ENCODE peak calls at places on chromosomes 3 and 15, in six cellular contexts. One of them, this sample, is unnamed.

GRCh38 chr3:34212671-34213070 is 414.2 kb downstream of the PDCD6IP start:
- DNase-seq in GM12891: no peak
- DNase-seq in A172: no peak
- DNase-seq in heart left ventricle: peak; percentile 17
- DNase-seq in activated CD4-positive, alpha-beta T cell treated with anti-CD3 and anti-CD28 coated beads, Interleukin-2, amount 50 U/mL, for 48 hours: no peak
- DNase-seq in EL: no peak
- DNase-seq in this sample: no peak

GRCh38 chr15:63401078-63401477 is 19.4 kb upstream of the CA12 start:
- DNase-seq in GM12891: no peak
- DNase-seq in A172: no peak
- DNase-seq in heart left ventricle: no peak
- DNase-seq in activated CD4-positive, alpha-beta T cell treated with anti-CD3 and anti-CD28 coated beads, Interleukin-2, amount 50 U/mL, for 48 hours: peak; percentile 27
- DNase-seq in EL: no peak
- DNase-seq in this sample: no peak

GRCh38 chr3:196336319-196337145 is 1.7 kb downstream of the TM4SF19 start:
- DNase-seq in GM12891: no peak
- DNase-seq in A172: peak; percentile 69
- DNase-seq in heart left ventricle: no peak
- DNase-seq in activated CD4-positive, alpha-beta T cell treated with anti-CD3 and anti-CD28 coated beads, Interleukin-2, amount 50 U/mL, for 48 hours: no peak
- DNase-seq in EL: no peak
- DNase-seq in this sample: no peak

GRCh38 chr3:118949113-118949760 is 85.4 kb downstream of the IGSF11 start:
- DNase-seq in GM12891: no peak
- DNase-seq in A172: no peak
- DNase-seq in heart left ventricle: no peak
- DNase-seq in activated CD4-positive, alpha-beta T cell treated with anti-CD3 and anti-CD28 coated beads, Interleukin-2, amount 50 U/mL, for 48 hours: no peak
- DNase-seq in EL: no peak
- DNase-seq in this sample: no peak

GRCh38 chr3:133745981-133746721 is at the start of gene TF:
- DNase-seq in GM12891: no peak
- DNase-seq in A172: no peak
- DNase-seq in heart left ventricle: no peak
- DNase-seq in activated CD4-positive, alpha-beta T cell treated with anti-CD3 and anti-CD28 coated beads, Interleukin-2, amount 50 U/mL, for 48 hours: no peak
- DNase-seq in EL: no peak
- DNase-seq in this sample: no peak

GRCh38 chr3:138347084-138347483 is 1.3 kb upstream of the MRAS start:
- DNase-seq in GM12891: no peak
- DNase-seq in A172: no peak
- DNase-seq in heart left ventricle: no peak
- DNase-seq in activated CD4-positive, alpha-beta T cell treated with anti-CD3 and anti-CD28 coated beads, Interleukin-2, amount 50 U/mL, for 48 hours: no peak
- DNase-seq in EL: no peak
- DNase-seq in this sample: no peak

GRCh38 chr15:73683624-73684536 is at the start of gene CD276:
- DNase-seq in GM12891: peak; percentile 58
- DNase-seq in A172: peak; percentile 69
- DNase-seq in heart left ventricle: peak; percentile 81
- DNase-seq in activated CD4-positive, alpha-beta T cell treated with anti-CD3 and anti-CD28 coated beads, Interleukin-2, amount 50 U/mL, for 48 hours: peak; percentile 56
- DNase-seq in EL: peak; percentile 76
- DNase-seq in this sample: no peak

GRCh38 chr3:197795200-197795599 is 4.1 kb downstream of the LRCH3 start:
- DNase-seq in GM12891: no peak
- DNase-seq in A172: no peak
- DNase-seq in heart left ventricle: no peak
- DNase-seq in activated CD4-positive, alpha-beta T cell treated with anti-CD3 and anti-CD28 coated beads, Interleukin-2, amount 50 U/mL, for 48 hours: no peak
- DNase-seq in EL: peak; percentile 75
- DNase-seq in this sample: no peak

GRCh38 chr3:39383190-39383912 is at the start of gene SLC25A38:
- DNase-seq in GM12891: peak; percentile 65
- DNase-seq in A172: peak; percentile 82
- DNase-seq in heart left ventricle: peak; percentile 77
- DNase-seq in activated CD4-positive, alpha-beta T cell treated with anti-CD3 and anti-CD28 coated beads, Interleukin-2, amount 50 U/mL, for 48 hours: peak; percentile 85
- DNase-seq in EL: peak; percentile 85
- DNase-seq in this sample: peak; percentile 88